ENCODE peak calls at places on chromosomes 6 and 20, in nine cellular contexts. S is mammary epithelial cell; X is HepG2; Z is left lung; G is pancreas; O is CD8-positive, alpha-beta T cell; E is colonic mucosa; H is OCI-LY7; U is left ventricle myocardium inferior. L is an unnamed sample.

GRCh38 chr6:11835065-11835464 is 56.5 kb upstream of the ADTRP start:
- DNase-seq in S (no peak), X (no peak), Z (no peak), G (peak; percentile 81), O (no peak), E (no peak), H (no peak), U (no peak), L (no peak)

GRCh38 chr20:3995067-3995748 is 20.1 kb downstream of the RNF24 start:
- DNase-seq in S (peak; percentile 47), X (no peak), Z (no peak), G (no peak), O (no peak), E (no peak), H (no peak), U (no peak), L (no peak)

GRCh38 chr6:142874676-142875075 is 70.3 kb downstream of the HIVEP2 start:
- DNase-seq in S (no peak), X (peak; percentile 55), Z (no peak), G (no peak), O (no peak), E (no peak), H (no peak), U (no peak), L (no peak)

GRCh38 chr6:18211338-18211737 is 53.0 kb downstream of the DEK start:
- DNase-seq in S (no peak), X (no peak), Z (no peak), G (no peak), O (no peak), E (no peak), H (peak; percentile 19), U (no peak), L (no peak)

GRCh38 chr6:129501401-129502051 is 208.5 kb downstream of the ARHGAP18 start:
- DNase-seq in S (peak; percentile 98), X (peak; percentile 79), Z (peak; percentile 86), G (peak; percentile 26), O (no peak), E (no peak), H (no peak), U (no peak), L (peak; percentile 74)

GRCh38 chr20:49618289-49618688 is 50.4 kb upstream of the PTGIS start:
- DNase-seq in S (no peak), X (no peak), Z (no peak), G (no peak), O (no peak), E (no peak), H (no peak), U (no peak), L (no peak)

GRCh38 chr6:72974276-72974675 is 251.0 kb downstream of the KHDC1L start:
- DNase-seq in S (no peak), X (no peak), Z (no peak), G (no peak), O (no peak), E (no peak), H (no peak), U (no peak), L (no peak)

GRCh38 chr6:151493495-151494234 is at the start of gene CCDC170:
- DNase-seq in S (no peak), X (peak; percentile 61), Z (peak; percentile 92), G (peak; percentile 30), O (no peak), E (peak; percentile 26), H (no peak), U (peak; percentile 53), L (peak; percentile 79)

GRCh38 chr6:151869345-151869744 is 61.9 kb downstream of the ESR1 start:
- DNase-seq in S (peak; percentile 16), X (no peak), Z (no peak), G (no peak), O (no peak), E (no peak), H (no peak), U (no peak), L (no peak)

GRCh38 chr20:44910690-44911262 is 916 bp downstream of the PABPC1L start:
- DNase-seq in S (no peak), X (peak; percentile 41), Z (no peak), G (no peak), O (no peak), E (no peak), H (peak; percentile 36), U (no peak), L (no peak)
- H3K27ac ChIP-seq in S (peak overlapping the region; percentile 14), X (peak overlapping the region; percentile 65), Z (no peak overlapping the region), G (no peak overlapping the region), O (no peak overlapping the region), E (no peak overlapping the region), H (peak overlapping the region; percentile 51), U (no peak overlapping the region), L (peak overlapping the region; percentile 13)

GRCh38 chr20:33444797-33445560 is 1.4 kb upstream of the SNTA1 start:
- DNase-seq in S (no peak), X (peak; percentile 75), Z (no peak), G (no peak), O (peak; percentile 27), E (peak; percentile 32), H (peak; percentile 82), U (peak; percentile 31), L (no peak)
- TF ChIP-seq CTCF in S (peak; percentile 13), X (peak; percentile 86), Z (no peak), G (no peak), O (no peak), E (no peak), H (peak; percentile 89), U (peak; percentile 61), L (no peak)

GRCh38 chr6:119147101-119148053 is 68.9 kb upstream of the FAM184A start:
- DNase-seq in S (peak; percentile 93), X (peak; percentile 92), Z (no peak), G (peak; percentile 46), O (no peak), E (peak; percentile 75), H (peak; percentile 21), U (no peak), L (peak; percentile 68)
- H3K4me3 ChIP-seq in S (no peak overlapping the region), X (no peak overlapping the region), Z (no peak overlapping the region), G (no peak overlapping the region), O (no peak overlapping the region), E (no peak overlapping the region), H (no peak overlapping the region), U (no peak overlapping the region), L (no peak overlapping the region)

GRCh38 chr6:110097443-110097842 is 82.0 kb downstream of the WASF1 start:
- DNase-seq in S (no peak), X (no peak), Z (no peak), G (no peak), O (no peak), E (no peak), H (no peak), U (no peak), L (no peak)
- H3K27ac ChIP-seq in S (peak overlapping the region; percentile 95), X (peak overlapping the region; percentile 23), Z (peak overlapping the region; percentile 49), G (no peak overlapping the region), O (no peak overlapping the region), E (no peak overlapping the region), H (no peak overlapping the region), U (peak overlapping the region; percentile 54), L (peak overlapping the region; percentile 75)

GRCh38 chr20:62298577-62299249 is 4.1 kb upstream of the ADRM1 start:
- DNase-seq in S (no peak), X (no peak), Z (peak; percentile 74), G (no peak), O (no peak), E (no peak), H (no peak), U (no peak), L (no peak)
- TF ChIP-seq CTCF in S (no peak), X (no peak), Z (no peak), G (no peak), O (no peak), E (no peak), H (no peak), U (no peak), L (no peak)